ENCODE peak calls at places on chromosomes 4 and X, in nine cellular contexts. One of them, this sample, is unnamed.

GRCh38 chrX:65528705-65529340 is 5.8 kb downstream of the LAS1L start:
- DNase-seq in PC-3: peak
- DNase-seq in T-helper 2 cell: peak
- DNase-seq in NCI-H345: peak
- DNase-seq in HT1080: peak
- DNase-seq in NCI-H460: peak
- DNase-seq in HFF-Myc: no peak
- DNase-seq in HT-29: peak
- DNase-seq in activated T-helper 1 cell treated with anti-CD3 and anti-CD28 coated beads, Interleukin-2, amount 50 U/mL, for 16 hours: peak
- DNase-seq in this sample: peak

GRCh38 chr4:7295201-7295916 is 103.0 kb downstream of the SORCS2 start:
- DNase-seq in PC-3: no peak
- DNase-seq in T-helper 2 cell: no peak
- DNase-seq in NCI-H345: no peak
- DNase-seq in HT1080: no peak
- DNase-seq in NCI-H460: no peak
- DNase-seq in HFF-Myc: no peak
- DNase-seq in HT-29: no peak
- DNase-seq in activated T-helper 1 cell treated with anti-CD3 and anti-CD28 coated beads, Interleukin-2, amount 50 U/mL, for 16 hours: no peak
- DNase-seq in this sample: no peak

GRCh38 chrX:38754102-38754790 is 47.0 kb upstream of the MID1IP1 start:
- DNase-seq in PC-3: peak
- DNase-seq in T-helper 2 cell: no peak
- DNase-seq in NCI-H345: peak
- DNase-seq in HT1080: peak
- DNase-seq in NCI-H460: peak
- DNase-seq in HFF-Myc: peak
- DNase-seq in HT-29: peak
- DNase-seq in activated T-helper 1 cell treated with anti-CD3 and anti-CD28 coated beads, Interleukin-2, amount 50 U/mL, for 16 hours: no peak
- DNase-seq in this sample: peak

GRCh38 chr4:37685211-37685725 is 908 bp downstream of the RELL1 start:
- DNase-seq in PC-3: no peak
- DNase-seq in T-helper 2 cell: peak
- DNase-seq in NCI-H345: no peak
- DNase-seq in HT1080: peak
- DNase-seq in NCI-H460: no peak
- DNase-seq in HFF-Myc: peak
- DNase-seq in HT-29: peak
- DNase-seq in activated T-helper 1 cell treated with anti-CD3 and anti-CD28 coated beads, Interleukin-2, amount 50 U/mL, for 16 hours: peak
- DNase-seq in this sample: peak

GRCh38 chr4:98468744-98469143 is 189.7 kb downstream of the TSPAN5 start:
- DNase-seq in PC-3: no peak
- DNase-seq in T-helper 2 cell: no peak
- DNase-seq in NCI-H345: no peak
- DNase-seq in HT1080: no peak
- DNase-seq in NCI-H460: no peak
- DNase-seq in HFF-Myc: no peak
- DNase-seq in HT-29: no peak
- DNase-seq in activated T-helper 1 cell treated with anti-CD3 and anti-CD28 coated beads, Interleukin-2, amount 50 U/mL, for 16 hours: no peak
- DNase-seq in this sample: no peak

GRCh38 chrX:77003956-77004355 is 443.2 kb upstream of the FGF16 start:
- DNase-seq in PC-3: peak
- DNase-seq in T-helper 2 cell: no peak
- DNase-seq in NCI-H345: no peak
- DNase-seq in HT1080: no peak
- DNase-seq in NCI-H460: no peak
- DNase-seq in HFF-Myc: no peak
- DNase-seq in HT-29: no peak
- DNase-seq in activated T-helper 1 cell treated with anti-CD3 and anti-CD28 coated beads, Interleukin-2, amount 50 U/mL, for 16 hours: no peak
- DNase-seq in this sample: no peak

GRCh38 chr4:107379054-107379869 is 340.8 kb downstream of the PAPSS1 start:
- DNase-seq in PC-3: peak
- DNase-seq in T-helper 2 cell: no peak
- DNase-seq in NCI-H345: no peak
- DNase-seq in HT1080: peak
- DNase-seq in NCI-H460: no peak
- DNase-seq in HFF-Myc: peak
- DNase-seq in HT-29: peak
- DNase-seq in activated T-helper 1 cell treated with anti-CD3 and anti-CD28 coated beads, Interleukin-2, amount 50 U/mL, for 16 hours: no peak
- DNase-seq in this sample: no peak

GRCh38 chr4:155966661-155967060 is 13.0 kb upstream of the CTSO start:
- DNase-seq in PC-3: no peak
- DNase-seq in T-helper 2 cell: no peak
- DNase-seq in NCI-H345: no peak
- DNase-seq in HT1080: no peak
- DNase-seq in NCI-H460: no peak
- DNase-seq in HFF-Myc: no peak
- DNase-seq in HT-29: no peak
- DNase-seq in activated T-helper 1 cell treated with anti-CD3 and anti-CD28 coated beads, Interleukin-2, amount 50 U/mL, for 16 hours: no peak
- DNase-seq in this sample: no peak

GRCh38 chrX:71098951-71099506 is 3.4 kb downstream of the FOXO4 start:
- DNase-seq in PC-3: no peak
- DNase-seq in T-helper 2 cell: no peak
- DNase-seq in NCI-H345: no peak
- DNase-seq in HT1080: no peak
- DNase-seq in NCI-H460: no peak
- DNase-seq in HFF-Myc: no peak
- DNase-seq in HT-29: no peak
- DNase-seq in activated T-helper 1 cell treated with anti-CD3 and anti-CD28 coated beads, Interleukin-2, amount 50 U/mL, for 16 hours: no peak
- DNase-seq in this sample: no peak

GRCh38 chrX:103248553-103248952 is 6.4 kb downstream of the TCEAL8 start:
- DNase-seq in PC-3: peak
- DNase-seq in T-helper 2 cell: no peak
- DNase-seq in NCI-H345: no peak
- DNase-seq in HT1080: no peak
- DNase-seq in NCI-H460: peak
- DNase-seq in HFF-Myc: no peak
- DNase-seq in HT-29: peak
- DNase-seq in activated T-helper 1 cell treated with anti-CD3 and anti-CD28 coated beads, Interleukin-2, amount 50 U/mL, for 16 hours: no peak
- DNase-seq in this sample: no peak

GRCh38 chr4:110487873-110488272 is 11.9 kb downstream of the ENPEP start:
- DNase-seq in PC-3: peak
- DNase-seq in T-helper 2 cell: no peak
- DNase-seq in NCI-H345: no peak
- DNase-seq in HT1080: no peak
- DNase-seq in NCI-H460: no peak
- DNase-seq in HFF-Myc: no peak
- DNase-seq in HT-29: peak
- DNase-seq in activated T-helper 1 cell treated with anti-CD3 and anti-CD28 coated beads, Interleukin-2, amount 50 U/mL, for 16 hours: no peak
- DNase-seq in this sample: no peak

GRCh38 chr4:86587016-86587713 is 7.0 kb upstream of the PTPN13 start:
- DNase-seq in PC-3: no peak
- DNase-seq in T-helper 2 cell: no peak
- DNase-seq in NCI-H345: no peak
- DNase-seq in HT1080: no peak
- DNase-seq in NCI-H460: no peak
- DNase-seq in HFF-Myc: no peak
- DNase-seq in HT-29: no peak
- DNase-seq in activated T-helper 1 cell treated with anti-CD3 and anti-CD28 coated beads, Interleukin-2, amount 50 U/mL, for 16 hours: no peak
- DNase-seq in this sample: no peak

This sample was measured in NCI-H2081.